ENCODE peak calls at places on chromosomes 5 and 9, in seven cellular contexts. T is astrocyte of the spinal cord, M is PC-9, L is brain microvascular endothelial cell, F is PC-3, C is kidney, I is fibroblast of the aortic adventitia. J is an unnamed sample.

GRCh38 chr9:84652496-84653081 is 16.9 kb upstream of the NTRK2 start:
- DNase-seq in T (peak; percentile 15), M (no peak), L (no peak), F (no peak), C (no peak), I (no peak), J (no peak)

GRCh38 chr9:129612815-129613519 is 7.9 kb downstream of the C9orf50 start:
- DNase-seq in T (no peak), M (no peak), L (no peak), F (no peak), C (peak; percentile 81), I (no peak), J (no peak)

GRCh38 chr9:99966001-99966400 is 59.5 kb downstream of the STX17 start:
- DNase-seq in T (no peak), M (no peak), L (no peak), F (no peak), C (no peak), I (no peak), J (no peak)

GRCh38 chr9:6563036-6563435 is 82.5 kb downstream of the GLDC start:
- DNase-seq in T (peak; percentile 24), M (no peak), L (no peak), F (no peak), C (no peak), I (peak; percentile 32), J (no peak)

GRCh38 chr9:123261006-123261677 is 7.2 kb downstream of the STRBP start:
- DNase-seq in T (no peak), M (no peak), L (no peak), F (no peak), C (no peak), I (no peak), J (no peak)

GRCh38 chr5:102865510-102866314 is 110.6 kb downstream of the PAM start:
- DNase-seq in T (peak; percentile 89), M (peak; percentile 71), L (peak; percentile 92), F (peak; percentile 81), C (peak; percentile 87), I (peak; percentile 96), J (peak; percentile 59)

GRCh38 chr9:113940077-113940476 is 64.0 kb downstream of the ZNF618 start:
- DNase-seq in T (no peak), M (no peak), L (no peak), F (peak; percentile 29), C (no peak), I (no peak), J (peak; percentile 22)

GRCh38 chr9:98280574-98280973 is 25.1 kb upstream of the TBC1D2 start:
- DNase-seq in T (no peak), M (no peak), L (no peak), F (no peak), C (no peak), I (no peak), J (no peak)

GRCh38 chr9:131503626-131504465 is 1.1 kb downstream of the POMT1 start:
- DNase-seq in T (peak; percentile 22), M (peak; percentile 40), L (no peak), F (peak; percentile 62), C (no peak), I (peak; percentile 16), J (no peak)

GRCh38 chr5:149834246-149834855 is 104.2 kb downstream of the PPARGC1B start:
- DNase-seq in T (peak; percentile 90), M (peak; percentile 54), L (peak; percentile 79), F (peak; percentile 94), C (no peak), I (peak; percentile 95), J (peak; percentile 92)

GRCh38 chr5:141734501-141735231 is 52.6 kb upstream of the ARAP3 start:
- DNase-seq in T (peak; percentile 54), M (peak; percentile 58), L (peak; percentile 56), F (peak; percentile 70), C (no peak), I (peak; percentile 76), J (peak; percentile 29)

GRCh38 chr9:137077010-137077747 is at the start of gene UAP1L1:
- DNase-seq in T (no peak), M (peak; percentile 31), L (no peak), F (peak; percentile 26), C (peak; percentile 95), I (peak; percentile 49), J (no peak)

GRCh38 chr9:5621327-5621726 is 7.6 kb upstream of the RIC1 start:
- DNase-seq in T (peak; percentile 71), M (peak; percentile 44), L (peak; percentile 84), F (peak; percentile 90), C (no peak), I (peak; percentile 55), J (no peak)

GRCh38 chr5:142287096-142287972 is 37.5 kb downstream of the SPRY4 start:
- DNase-seq in T (peak; percentile 30), M (no peak), L (no peak), F (no peak), C (peak; percentile 73), I (no peak), J (no peak)

DNA sequence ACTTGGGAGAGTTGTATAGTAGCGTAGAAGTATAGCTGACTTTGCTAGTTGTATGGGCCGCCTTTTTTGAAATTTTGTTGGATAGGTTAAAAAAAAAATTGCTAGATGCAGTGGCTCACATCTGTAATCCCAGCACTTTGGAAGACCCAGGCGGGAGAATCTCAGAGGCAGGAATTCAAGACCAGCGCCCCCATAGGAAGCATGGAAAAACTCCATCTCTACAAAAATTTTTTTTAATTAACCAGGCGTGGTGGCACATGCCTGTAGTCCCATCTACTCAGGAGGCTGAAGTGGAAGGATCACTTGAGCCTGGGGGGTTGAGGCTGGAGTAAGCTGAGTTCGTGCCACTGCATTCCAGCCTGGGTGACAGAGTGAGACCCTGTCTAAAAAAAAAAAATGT is 59.2 kb downstream of the SMC5 start:
- DNase-seq in T (no peak), M (no peak), L (no peak), F (no peak), C (no peak), I (no peak), J (no peak)
- TF ChIP-seq CTCF in T (peak; percentile 19), M (no peak), L (peak; percentile 28), F (no peak), C (no peak), I (no peak), J (no peak)

GRCh38 chr9:121779381-121780117 is 128.1 kb downstream of the DAB2IP start:
- DNase-seq in T (peak; percentile 88), M (no peak), L (peak; percentile 72), F (no peak), C (peak; percentile 38), I (no peak), J (peak; percentile 48)
- H3K4me3 ChIP-seq in T (no peak overlapping the region), M (no peak overlapping the region), L (no peak overlapping the region), F (no peak overlapping the region), C (no peak overlapping the region), I (no peak overlapping the region), J (no peak overlapping the region)

GRCh38 chr9:18059447-18059846 is 414.5 kb upstream of the ADAMTSL1 start:
- DNase-seq in T (no peak), M (no peak), L (no peak), F (no peak), C (no peak), I (no peak), J (no peak)

GRCh38 chr9:18059043-18059442 is 414.9 kb upstream of the ADAMTSL1 start:
- DNase-seq in T (no peak), M (no peak), L (no peak), F (no peak), C (no peak), I (no peak), J (no peak)

GRCh38 chr9:18061332-18061731 is 412.6 kb upstream of the ADAMTSL1 start:
- DNase-seq in T (no peak), M (no peak), L (no peak), F (no peak), C (no peak), I (no peak), J (no peak)

GRCh38 chr9:18061856-18062255 is 412.1 kb upstream of the ADAMTSL1 start:
- DNase-seq in T (no peak), M (no peak), L (no peak), F (peak; percentile 9), C (no peak), I (no peak), J (no peak)

DNA sequence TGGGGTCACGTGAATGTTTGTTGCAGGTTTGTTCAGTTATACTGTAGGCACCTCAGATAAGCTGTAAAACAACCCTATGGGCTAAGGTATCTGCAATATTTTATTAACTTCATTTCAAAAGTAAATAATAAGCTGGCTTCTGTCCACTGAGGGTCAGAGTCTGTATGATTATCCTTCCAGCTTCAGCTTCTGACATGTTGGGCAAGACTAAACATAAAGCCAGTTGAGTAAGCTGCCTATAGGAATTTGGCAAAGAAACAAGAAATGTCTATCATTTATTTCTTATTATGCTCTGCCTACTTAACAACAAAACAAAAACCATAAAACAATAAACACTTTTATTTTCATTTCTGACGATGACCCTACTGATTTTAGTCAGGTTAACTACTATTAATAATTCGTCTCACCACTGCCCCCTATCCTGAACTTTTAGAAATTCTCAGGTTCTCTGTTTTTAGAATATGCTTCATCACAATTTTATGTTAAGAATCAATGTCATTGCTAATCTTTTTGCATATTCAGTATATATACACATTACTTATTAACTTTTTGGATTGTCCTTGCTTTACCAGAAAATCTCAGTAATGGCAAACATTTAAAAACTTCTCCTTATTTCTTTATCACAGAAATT is 413.5 kb upstream of the ADAMTSL1 start:
- DNase-seq in T (no peak), M (no peak), L (no peak), F (peak; percentile 31), C (no peak), I (no peak), J (no peak)
- TF ChIP-seq CTCF in T (peak; percentile 29), M (peak; percentile 38), L (peak; percentile 13), F (peak; percentile 57), C (no peak), I (peak; percentile 19), J (no peak)

GRCh38 chr5:41762426-41762825 is 107.8 kb downstream of the OXCT1 start:
- DNase-seq in T (no peak), M (no peak), L (no peak), F (no peak), C (no peak), I (no peak), J (no peak)
- H3K4me3 ChIP-seq in T (no peak overlapping the region), M (no peak overlapping the region), L (no peak overlapping the region), F (no peak overlapping the region), C (no peak overlapping the region), I (no peak overlapping the region), J (no peak overlapping the region)

DNA sequence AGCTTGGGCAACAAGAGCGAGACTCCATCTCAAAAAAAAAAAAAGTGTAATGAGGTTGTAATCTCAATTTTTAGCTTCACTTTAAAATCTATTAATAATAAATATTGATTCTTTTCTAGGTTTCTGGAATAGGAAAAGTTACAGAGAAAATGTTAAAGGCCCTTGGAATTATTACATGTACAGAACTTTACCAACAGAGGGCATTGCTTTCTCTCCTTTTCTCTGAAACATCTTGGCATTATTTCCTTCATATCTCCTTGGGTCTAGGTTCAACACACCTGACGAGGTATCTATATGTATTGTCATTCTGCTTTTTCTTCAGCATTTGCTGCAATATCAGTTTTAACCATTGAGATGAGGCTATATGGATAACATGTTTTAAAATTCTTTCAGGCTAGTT is 26.6 kb upstream of the ANKDD1B start:
- DNase-seq in T (no peak), M (no peak), L (no peak), F (peak; percentile 52), C (no peak), I (no peak), J (no peak)
- TF ChIP-seq CTCF in T (peak; percentile 11), M (peak; percentile 60), L (peak; percentile 31), F (peak; percentile 62), C (no peak), I (no peak), J (no peak)

J was measured in astrocyte of the cerebellum.